ENCODE peak calls at places on chromosome 7, in five cellular contexts. X is tibial artery, M is left ventricle myocardium inferior, P is lower lobe of right lung, N is heart right ventricle. Q is an unnamed sample.

GRCh38 chr7:12731214-12731656 is 43.8 kb downstream of the ARL4A start:
- DNase-seq in X (no peak), M (no peak), P (no peak), N (no peak), Q (no peak)

GRCh38 chr7:1815051-1815481 is 145.0 kb downstream of the ELFN1 start:
- DNase-seq in X (no peak), M (no peak), P (no peak), N (no peak), Q (no peak)

GRCh38 chr7:153247926-153248325 is 488.4 kb downstream of the ACTR3B start:
- DNase-seq in X (no peak), M (no peak), P (no peak), N (no peak), Q (no peak)

GRCh38 chr7:1169409-1170368 is 9.7 kb upstream of the ZFAND2A start:
- DNase-seq in X (peak; percentile 82), M (peak; percentile 84), P (peak; percentile 90), N (peak; percentile 88), Q (peak; percentile 86)

GRCh38 chr7:100685631-100686145 is 8.4 kb downstream of the GIGYF1 start:
- DNase-seq in X (no peak), M (no peak), P (no peak), N (no peak), Q (no peak)

GRCh38 chr7:11328309-11328708 is 354.6 kb downstream of the PHF14 start:
- DNase-seq in X (no peak), M (no peak), P (no peak), N (no peak), Q (no peak)

GRCh38 chr7:132771301-132771730 is 195.0 kb upstream of the PLXNA4 start:
- DNase-seq in X (no peak), M (no peak), P (no peak), N (no peak), Q (no peak)

GRCh38 chr7:157864911-157865310 is 528.1 kb downstream of the DNAJB6 start:
- DNase-seq in X (no peak), M (no peak), P (no peak), N (no peak), Q (no peak)

GRCh38 chr7:6438427-6438826 is 9.3 kb downstream of the DAGLB start:
- DNase-seq in X (no peak), M (no peak), P (no peak), N (no peak), Q (no peak)

GRCh38 chr7:91164948-91165845 is 99.0 kb upstream of the FZD1 start:
- DNase-seq in X (no peak), M (no peak), P (no peak), N (no peak), Q (no peak)

GRCh38 chr7:1056006-1056784 is 11.8 kb downstream of the GPR146 start:
- DNase-seq in X (no peak), M (peak; percentile 65), P (peak; percentile 79), N (no peak), Q (no peak)

GRCh38 chr7:157694389-157694665 is 357.5 kb downstream of the DNAJB6 start:
- DNase-seq in X (no peak), M (no peak), P (no peak), N (no peak), Q (no peak)

GRCh38 chr7:40644454-40645188 is 509.8 kb downstream of the SUGCT start:
- DNase-seq in X (no peak), M (no peak), P (no peak), N (no peak), Q (no peak)

GRCh38 chr7:104552102-104552501 is 223.7 kb downstream of the LHFPL3 start:
- DNase-seq in X (peak; percentile 32), M (peak; percentile 17), P (no peak), N (peak; percentile 15), Q (peak; percentile 60)

GRCh38 chr7:87131806-87132205 is 20.4 kb upstream of the DMTF1 start:
- DNase-seq in X (no peak), M (no peak), P (no peak), N (no peak), Q (no peak)

GRCh38 chr7:141158562-141158961 is 84.7 kb downstream of the TMEM178B start:
- DNase-seq in X (peak; percentile 38), M (no peak), P (no peak), N (no peak), Q (peak; percentile 21)

GRCh38 chr7:99579956-99580777 is 17.9 kb upstream of the TMEM225B start:
- DNase-seq in X (no peak), M (peak; percentile 27), P (no peak), N (peak; percentile 30), Q (peak; percentile 38)

GRCh38 chr7:117098457-117098856 is 145.2 kb downstream of the ST7 start:
- DNase-seq in X (no peak), M (no peak), P (no peak), N (no peak), Q (no peak)

GRCh38 chr7:39702133-39702532 is 78.8 kb downstream of the RALA start:
- DNase-seq in X (no peak), M (no peak), P (no peak), N (no peak), Q (no peak)

GRCh38 chr7:1669486-1669951 is 558 bp upstream of the ELFN1 start:
- DNase-seq in X (peak; percentile 3), M (no peak), P (no peak), N (no peak), Q (peak; percentile 2)

GRCh38 chr7:128833939-128834310 is 3.7 kb downstream of the FLNC start:
- DNase-seq in X (no peak), M (no peak), P (no peak), N (no peak), Q (no peak)

GRCh38 chr7:75985518-75986146 is 8.8 kb downstream of the TMEM120A start:
- DNase-seq in X (no peak), M (no peak), P (peak; percentile 56), N (peak; percentile 61), Q (no peak)

GRCh38 chr7:45921699-45922519 is 837 bp upstream of the IGFBP3 start:
- DNase-seq in X (peak; percentile 70), M (peak; percentile 66), P (peak; percentile 51), N (peak; percentile 57), Q (peak; percentile 44)

GRCh38 chr7:43302211-43302711 is 189.8 kb downstream of the HECW1 start:
- DNase-seq in X (no peak), M (no peak), P (no peak), N (no peak), Q (no peak)

GRCh38 chr7:9937944-9938631 is 1035.6 kb upstream of the PHF14 start:
- DNase-seq in X (no peak), M (no peak), P (no peak), N (no peak), Q (peak; percentile 3)

GRCh38 chr7:74454059-74454947 is 597 bp downstream of the GTF2IRD1 start:
- DNase-seq in X (no peak), M (no peak), P (no peak), N (peak; percentile 39), Q (peak; percentile 55)

GRCh38 chr7:98178321-98178720 is 32.9 kb upstream of the BHLHA15 start:
- DNase-seq in X (no peak), M (peak; percentile 70), P (peak; percentile 91), N (peak; percentile 69), Q (peak; percentile 93)

GRCh38 chr7:116953727-116954442 is 584 bp downstream of the ST7 start:
- DNase-seq in X (peak; percentile 50), M (peak; percentile 45), P (peak; percentile 66), N (peak; percentile 59), Q (peak; percentile 76)

GRCh38 chr7:88927-89921 is 103.1 kb upstream of the FAM20C start:
- DNase-seq in X (peak; percentile 79), M (peak; percentile 52), P (no peak), N (peak; percentile 56), Q (peak; percentile 45)

GRCh38 chr7:129433823-129434171 is 435 bp upstream of the STRIP2 start:
- DNase-seq in X (no peak), M (no peak), P (no peak), N (no peak), Q (no peak)

GRCh38 chr7:36775673-36776072 is 51.4 kb upstream of the AOAH start:
- DNase-seq in X (peak; percentile 28), M (no peak), P (no peak), N (no peak), Q (no peak)

GRCh38 chr7:122136033-122136432 is 8.0 kb downstream of the AASS start:
- DNase-seq in X (no peak), M (no peak), P (no peak), N (no peak), Q (no peak)

GRCh38 chr7:1663243-1663642 is 6.8 kb upstream of the ELFN1 start:
- DNase-seq in X (peak; percentile 9), M (no peak), P (peak; percentile 34), N (no peak), Q (no peak)

GRCh38 chr7:137120690-137121089 is 222.8 kb downstream of the PTN start:
- DNase-seq in X (no peak), M (no peak), P (no peak), N (no peak), Q (no peak)
- H3K4me1 ChIP-seq in X (no peaks in the 10 kb centered on the region), M (no peaks in the 10 kb centered on the region), P (no peaks in the 10 kb centered on the region), N (no peaks in the 10 kb centered on the region), Q (no peaks in the 10 kb centered on the region)

GRCh38 chr7:154343778-154344412 is 291.7 kb downstream of the DPP6 start:
- DNase-seq in X (no peak), M (no peak), P (no peak), N (no peak), Q (no peak)

GRCh38 chr7:154336295-154336694 is 284.1 kb downstream of the DPP6 start:
- DNase-seq in X (no peak), M (no peak), P (no peak), N (no peak), Q (no peak)

GRCh38 chr7:154342971-154343633 is 290.9 kb downstream of the DPP6 start:
- DNase-seq in X (no peak), M (no peak), P (no peak), N (no peak), Q (no peak)

GRCh38 chr7:154339169-154339568 is 287.0 kb downstream of the DPP6 start:
- DNase-seq in X (no peak), M (no peak), P (no peak), N (no peak), Q (no peak)

DNA sequence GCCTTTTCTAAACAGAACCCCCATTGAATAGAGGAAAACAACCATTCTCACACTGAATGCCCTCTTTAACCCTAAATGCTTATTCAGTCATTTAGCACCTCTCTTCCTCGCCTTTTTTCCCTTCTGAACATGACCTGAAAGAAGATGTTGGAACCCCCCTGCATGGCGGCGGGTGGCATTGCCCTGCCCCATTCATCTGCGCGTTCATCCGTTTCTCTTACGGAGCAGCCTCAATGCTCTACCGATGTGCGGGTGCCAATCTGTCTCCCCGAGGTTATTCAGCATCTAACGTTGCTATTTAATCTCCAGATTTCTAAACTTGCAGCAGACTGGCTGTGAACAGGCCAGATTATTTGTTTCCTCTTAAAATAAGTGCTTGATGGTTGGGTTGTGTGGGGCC is 286.5 kb downstream of the DPP6 start:
- DNase-seq in X (no peak), M (no peak), P (no peak), N (no peak), Q (no peak)
- TF ChIP-seq CTCF in X (no peak), M (no peak), P (no peak), N (no peak), Q (no peak)

GRCh38 chr7:93146036-93146435 is 2.1 kb downstream of the SAMD9L start:
- DNase-seq in X (no peak), M (no peak), P (no peak), N (no peak), Q (no peak)
- H3K27ac ChIP-seq in X (no peak overlapping the region), M (peak overlapping the region; percentile 68), P (peak overlapping the region; percentile 64), N (peak overlapping the region; percentile 83), Q (no peak overlapping the region)

GRCh38 chr7:28152594-28152993 is 28.0 kb downstream of the JAZF1 start:
- DNase-seq in X (no peak), M (no peak), P (no peak), N (no peak), Q (no peak)
- H3K4me1 ChIP-seq in X (no peaks in the 10 kb centered on the region), M (peaks cover 77% of the 10 kb centered on the region), P (peaks cover 35% of the 10 kb centered on the region), N (peaks cover 65% of the 10 kb centered on the region), Q (peaks cover 52% of the 10 kb centered on the region)

Q was measured in body of pancreas.